ENCODE peak calls at places on chromosomes 13 and 19, in six cellular contexts. T is CD8-positive, alpha-beta T cell; I is heart right ventricle; W is stomach; D is astrocyte; Y is IMR-90. A is an unnamed sample. For H3K4me1, the result is how much of the 10 kb centered on the place peaks cover.

GRCh38 chr19:58547323-58548312 is 3.8 kb downstream of the TRIM28 start:
- DNase-seq in D (no peak), I (no peak), T (no peak), W (no peak), Y (no peak), A (no peak)

GRCh38 chr13:51682691-51683090 is 98.4 kb downstream of the WDFY2 start:
- DNase-seq in W (no peak), D (no peak), T (no peak), Y (peak), I (no peak), A (no peak)

GRCh38 chr19:39599116-39599515 is 3.2 kb upstream of the LGALS13 start:
- DNase-seq in Y (peak), T (peak), W (no peak), D (peak), I (peak), A (peak)

GRCh38 chr19:5985098-5985783 is 7.3 kb upstream of the RANBP3 start:
- DNase-seq in D (peak), I (no peak), Y (peak), W (no peak), T (no peak), A (no peak)

GRCh38 chr13:28027070-28027469 is 38.6 kb upstream of the URAD start:
- DNase-seq in W (no peak), Y (no peak), D (no peak), T (no peak), I (no peak), A (no peak)

GRCh38 chr13:40572961-40573360 is 93.5 kb downstream of the FOXO1 start:
- DNase-seq in W (no peak), T (no peak), Y (no peak), I (no peak), D (no peak), A (no peak)

GRCh38 chr19:29596080-29596479 is 10.0 kb upstream of the POP4 start:
- DNase-seq in D (no peak), I (no peak), W (no peak), Y (no peak), T (no peak), A (no peak)

GRCh38 chr13:72536668-72537399 is 190.6 kb downstream of the MZT1 start:
- DNase-seq in T (no peak), W (no peak), Y (no peak), D (peak), I (peak), A (no peak)

GRCh38 chr13:113049981-113050380 is 55.6 kb upstream of the F7 start:
- DNase-seq in T (no peak), I (no peak), D (no peak), Y (no peak), W (no peak), A (no peak)

GRCh38 chr13:62643799-62644484 is 1228.3 kb upstream of the PCDH20 start:
- DNase-seq in T (no peak), Y (no peak), I (no peak), D (no peak), W (no peak), A (no peak)

GRCh38 chr19:1843646-1844394 is 4.5 kb downstream of the REXO1 start:
- DNase-seq in T (no peak), D (no peak), Y (no peak), I (no peak), W (no peak), A (no peak)

GRCh38 chr13:94298346-94298745 is 181.1 kb downstream of the DCT start:
- DNase-seq in D (no peak), I (no peak), Y (no peak), T (no peak), W (no peak), A (no peak)

GRCh38 chr13:90415902-90416301 is 931.6 kb upstream of the MIR17HG start:
- DNase-seq in D (peak), I (no peak), Y (no peak), T (no peak), W (no peak), A (peak)

GRCh38 chr13:50448535-50448981 is 394.9 kb downstream of the DLEU7 start:
- DNase-seq in W (no peak), I (peak), T (no peak), D (no peak), Y (no peak), A (no peak)

GRCh38 chr19:41537789-41538188 is 38.2 kb upstream of the CEACAM21 start:
- DNase-seq in W (no peak), T (no peak), Y (peak), D (no peak), I (no peak), A (peak)

GRCh38 chr19:46265217-46265828 is 31.5 kb upstream of the HIF3A start:
- DNase-seq in Y (peak), D (peak), W (peak), I (peak), T (peak), A (peak)

GRCh38 chr19:53908106-53908932 is 759 bp upstream of the CACNG7 start:
- DNase-seq in W (peak), Y (peak), I (peak), D (peak), T (peak), A (peak)

GRCh38 chr13:45626731-45627374 is 11.3 kb upstream of the ERICH6B start:
- DNase-seq in T (no peak), I (no peak), W (no peak), Y (no peak), D (peak), A (no peak)

GRCh38 chr13:46731535-46731934 is 65.4 kb downstream of the ESD start:
- DNase-seq in I (no peak), W (no peak), Y (no peak), T (no peak), D (no peak), A (no peak)

GRCh38 chr19:14553939-14554243 is 18.0 kb downstream of the NDUFB7 start:
- DNase-seq in W (no peak), T (no peak), Y (no peak), I (no peak), D (no peak), A (no peak)

GRCh38 chr19:14554382-14554812 is 17.5 kb downstream of the NDUFB7 start:
- DNase-seq in I (no peak), T (no peak), W (no peak), D (no peak), Y (no peak), A (no peak)

GRCh38 chr19:14555918-14556661 is 15.8 kb downstream of the NDUFB7 start:
- DNase-seq in D (peak), I (no peak), T (peak), Y (peak), W (no peak), A (no peak)

GRCh38 chr19:14550201-14550754 is 20.9 kb downstream of the TECR start:
- DNase-seq in Y (no peak), T (no peak), W (peak), D (no peak), I (no peak), A (no peak)

GRCh38 chr19:14553042-14553938 is 18.6 kb downstream of the NDUFB7 start:
- DNase-seq in I (no peak), W (no peak), Y (no peak), T (no peak), D (no peak), A (no peak)
- H3K4me1 ChIP-seq in I (under half), W (under half), Y (under half), T (half or more), D (under half), A (under half)

DNA sequence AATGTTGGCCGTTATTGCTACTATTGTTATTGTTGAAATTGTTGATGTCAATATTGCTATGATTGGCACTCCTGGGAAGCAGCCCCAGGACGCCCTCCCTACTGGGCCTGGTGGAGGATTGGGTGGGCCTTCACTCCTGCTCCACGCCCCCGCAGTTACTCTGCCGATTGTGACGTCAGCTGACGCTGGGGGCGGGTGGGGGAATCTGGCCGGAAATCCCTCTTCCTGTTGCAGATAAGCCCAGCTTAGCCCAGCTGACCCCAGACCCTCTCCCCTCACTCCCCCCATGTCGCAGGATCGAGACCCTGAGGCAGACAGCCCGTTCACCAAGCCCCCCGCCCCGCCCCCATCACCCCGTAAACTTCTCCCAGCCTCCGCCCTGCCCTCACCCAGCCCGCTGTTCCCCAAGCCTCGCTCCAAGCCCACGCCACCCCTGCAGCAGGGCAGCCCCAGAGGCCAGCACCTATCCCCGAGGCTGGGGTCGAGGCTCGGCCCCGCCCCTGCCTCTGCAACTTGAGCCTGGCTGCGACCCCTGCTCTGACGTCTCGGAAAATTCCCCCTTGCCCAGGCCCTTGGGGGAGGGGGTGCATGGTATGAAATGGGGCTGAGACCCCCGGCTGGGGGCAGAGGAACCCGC is at the start of gene ETV2:
- DNase-seq in I (peak), Y (peak), D (no peak), T (peak), W (peak), A (peak)
- H3K27ac ChIP-seq in I (no peak), Y (no peak), D (no peak), T (no peak), W (no peak), A (peak)

GRCh38 chr13:111519041-111519440 is 198.6 kb downstream of the TEX29 start:
- DNase-seq in Y (no peak), W (no peak), D (no peak), I (no peak), T (no peak), A (no peak)

GRCh38 chr13:111517641-111518010 is 197.2 kb downstream of the TEX29 start:
- DNase-seq in W (no peak), Y (no peak), I (no peak), T (no peak), D (no peak), A (no peak)

GRCh38 chr13:111516712-111517640 is 196.5 kb downstream of the TEX29 start:
- DNase-seq in T (no peak), Y (no peak), I (no peak), W (no peak), D (no peak), A (no peak)

GRCh38 chr13:111519490-111520170 is 199.2 kb downstream of the TEX29 start:
- DNase-seq in W (no peak), I (no peak), T (no peak), D (no peak), Y (no peak), A (no peak)

GRCh38 chr13:111518161-111518791 is 197.8 kb downstream of the TEX29 start:
- DNase-seq in Y (no peak), D (no peak), I (no peak), T (peak), W (no peak), A (no peak)
- TF ChIP-seq CTCF in Y (no peak), D (no peak), I (no peak), T (no peak), W (no peak), A (peak)

GRCh38 chr19:10780368-10780767 is 55.6 kb downstream of the TMED1 start:
- DNase-seq in D (peak), I (peak), T (no peak), W (no peak), Y (peak), A (no peak)

GRCh38 chr19:10784257-10784656 is 51.8 kb downstream of the TMED1 start:
- DNase-seq in I (peak), Y (no peak), W (no peak), D (no peak), T (no peak), A (no peak)

GRCh38 chr19:10788146-10788545 is 47.9 kb downstream of the TMED1 start:
- DNase-seq in I (no peak), W (no peak), D (no peak), T (no peak), Y (no peak), A (no peak)

GRCh38 chr19:10776900-10777650 is 58.9 kb downstream of the TMED1 start:
- DNase-seq in D (no peak), I (no peak), Y (no peak), W (no peak), T (no peak), A (no peak)

GRCh38 chr19:10782795-10783194 is 53.2 kb downstream of the TMED1 start:
- DNase-seq in I (peak), T (no peak), Y (no peak), D (no peak), W (no peak), A (no peak)
- H3K4me1 ChIP-seq in I (under half), T (under half), Y (under half), D (under half), W (under half), A (under half)

GRCh38 chr13:97346097-97346496 is 87.9 kb upstream of the RAP2A start:
- DNase-seq in Y (no peak), W (no peak), I (no peak), D (no peak), T (no peak), A (no peak)

GRCh38 chr13:97344250-97345175 is 89.5 kb upstream of the RAP2A start:
- DNase-seq in Y (peak), W (peak), T (peak), D (no peak), I (peak), A (peak)

GRCh38 chr13:97348569-97349100 is 85.3 kb upstream of the RAP2A start:
- DNase-seq in I (no peak), T (no peak), Y (no peak), D (no peak), W (no peak), A (no peak)

GRCh38 chr13:97347255-97347653 is 86.7 kb upstream of the RAP2A start:
- DNase-seq in Y (no peak), I (no peak), T (no peak), D (no peak), W (no peak), A (no peak)

DNA sequence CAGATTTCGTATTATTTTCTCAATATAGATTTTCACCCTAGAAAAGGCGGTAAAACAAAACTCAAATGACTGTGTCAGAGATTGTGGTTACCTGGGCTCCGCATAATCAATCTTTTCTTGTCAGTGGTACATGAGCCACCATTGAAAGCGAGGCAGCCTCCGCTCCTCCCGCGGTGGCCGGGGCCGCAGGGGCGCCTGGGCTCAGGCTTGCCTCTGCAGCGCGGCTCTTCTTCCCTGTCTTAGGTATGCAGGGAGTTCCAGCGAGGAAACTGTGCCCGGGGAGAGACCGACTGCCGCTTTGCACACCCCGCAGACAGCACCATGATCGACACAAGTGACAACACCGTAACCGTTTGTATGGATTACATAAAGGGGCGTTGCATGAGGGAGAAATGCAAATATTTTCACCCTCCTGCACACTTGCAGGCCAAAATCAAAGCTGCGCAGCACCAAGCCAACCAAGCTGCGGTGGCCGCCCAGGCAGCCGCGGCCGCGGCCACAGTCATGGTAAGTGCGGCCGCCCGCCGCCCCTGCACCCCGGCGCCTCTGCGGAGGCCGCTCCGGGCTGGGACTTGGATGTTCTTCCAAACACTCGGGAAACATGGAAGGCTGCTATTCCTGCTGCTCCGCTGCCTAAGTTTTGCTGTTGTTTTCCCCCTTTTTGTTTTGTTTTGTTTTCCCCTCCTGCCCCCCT is 87.3 kb upstream of the RAP2A start:
- DNase-seq in Y (no peak), W (no peak), T (no peak), D (no peak), I (no peak), A (no peak)
- H3K27ac ChIP-seq in Y (no peak), W (no peak), T (no peak), D (no peak), I (no peak), A (no peak)

DNA sequence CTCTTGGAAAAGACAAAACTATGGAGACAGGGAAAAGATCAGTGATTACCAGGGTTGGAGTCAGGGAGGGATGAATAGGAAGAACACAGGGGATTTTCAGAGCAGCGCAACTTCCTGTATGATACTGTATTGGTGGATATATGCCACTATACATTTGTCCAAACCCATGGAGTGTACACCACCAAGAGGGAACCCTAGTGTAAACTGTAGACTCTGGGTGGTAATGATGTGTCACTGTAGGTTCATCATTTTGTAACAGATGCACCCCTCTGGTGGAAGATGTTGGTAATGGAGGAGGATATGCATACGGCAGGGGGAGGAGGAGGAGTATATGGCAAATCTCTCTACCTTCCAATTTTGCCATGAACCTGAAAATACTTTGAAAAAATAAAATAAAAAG is 68.1 kb downstream of the UFM1 start:
- DNase-seq in W (no peak), Y (peak), T (no peak), D (no peak), I (no peak), A (peak)
- TF ChIP-seq CTCF in W (no peak), Y (no peak), T (no peak), D (peak), I (no peak), A (peak)

DNA sequence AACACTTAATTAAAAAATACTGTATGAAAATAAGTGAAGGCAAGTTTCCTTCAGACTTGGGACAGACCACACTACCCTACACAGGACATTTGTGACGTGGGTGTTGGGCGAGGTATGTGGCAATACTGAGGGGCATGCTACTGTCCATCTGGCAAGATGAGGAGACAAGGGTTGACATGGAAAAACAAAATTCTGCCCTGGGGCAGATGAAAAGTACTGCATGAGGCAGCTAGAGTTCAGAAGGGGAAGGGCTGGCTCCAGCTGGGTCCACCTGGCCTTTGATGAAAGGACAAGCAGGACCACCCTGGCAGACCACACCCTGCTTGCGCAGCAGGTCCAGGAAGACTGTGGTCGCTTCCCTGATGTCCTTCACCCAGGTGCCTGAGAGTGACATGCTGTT is 43.2 kb downstream of the LATS2 start:
- DNase-seq in W (no peak), I (no peak), T (no peak), Y (no peak), D (no peak), A (no peak)
- H3K4me1 ChIP-seq in W (half or more), I (half or more), T (under half), Y (under half), D (under half), A (half or more)

GRCh38 chr19:38290631-38291147 is 13.4 kb upstream of the C19orf33 start:
- DNase-seq in I (no peak), T (no peak), D (peak), W (peak), Y (peak), A (no peak)

GRCh38 chr19:38289955-38290354 is 14.1 kb upstream of the C19orf33 start:
- DNase-seq in Y (no peak), W (no peak), I (no peak), T (no peak), D (no peak), A (no peak)

GRCh38 chr19:38291855-38292254 is 12.2 kb upstream of the C19orf33 start:
- DNase-seq in W (no peak), Y (no peak), T (no peak), I (no peak), D (no peak), A (no peak)

GRCh38 chr19:38293281-38293680 is 10.8 kb upstream of the C19orf33 start:
- DNase-seq in T (no peak), W (no peak), I (no peak), D (no peak), Y (no peak), A (no peak)

DNA sequence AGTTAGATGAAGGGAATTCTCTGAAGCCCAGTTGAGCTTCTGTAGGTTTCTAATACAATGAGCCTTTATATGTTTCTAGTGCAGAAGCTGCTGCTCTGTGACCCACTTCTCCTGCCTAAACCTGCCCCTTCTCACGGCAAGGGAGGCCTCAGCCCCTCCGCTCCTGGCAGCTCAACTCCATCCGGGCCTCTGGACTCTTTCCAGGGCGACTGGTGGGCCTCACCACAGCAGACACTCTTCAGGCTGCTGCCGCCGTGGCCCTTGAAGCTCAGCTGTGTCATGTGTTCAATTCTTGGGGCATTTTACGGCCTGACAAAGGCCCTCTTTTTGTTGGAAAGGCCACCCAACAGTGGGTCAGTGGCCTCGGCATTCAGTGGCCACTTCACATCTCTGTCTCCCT is 10.0 kb upstream of the C19orf33 start:
- DNase-seq in W (no peak), I (no peak), T (no peak), D (no peak), Y (no peak), A (no peak)
- H3K27ac ChIP-seq in W (no peak), I (no peak), T (no peak), D (no peak), Y (no peak), A (no peak)

DNA sequence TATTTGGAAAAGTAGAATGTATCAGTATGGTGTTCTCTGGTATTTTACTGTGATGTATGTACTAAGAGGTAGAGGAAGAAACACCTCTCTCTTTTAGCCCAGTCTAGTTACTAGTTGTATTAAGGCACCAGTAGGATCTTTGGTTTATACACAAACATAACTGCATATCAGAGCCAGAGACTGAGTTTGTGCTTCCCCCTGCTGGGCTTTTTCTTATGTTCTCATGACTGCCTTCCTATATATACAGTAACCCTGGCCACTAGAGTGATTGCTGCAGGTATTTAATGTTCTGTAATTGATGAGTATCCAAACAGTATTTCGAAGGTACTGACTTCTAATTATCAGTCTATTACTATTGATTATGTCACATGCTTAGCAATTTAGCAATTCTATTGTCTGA is 202.5 kb upstream of the KLHL1 start:
- DNase-seq in Y (no peak), D (peak), I (no peak), W (peak), T (no peak), A (peak)
- TF ChIP-seq CTCF in Y (no peak), D (peak), I (no peak), W (no peak), T (no peak), A (peak)

GRCh38 chr13:99027260-99027659 is 49.4 kb upstream of the DOCK9 start:
- DNase-seq in D (peak), W (no peak), T (no peak), I (no peak), Y (no peak), A (no peak)
- H3K4me1 ChIP-seq in D (under half), W (under half), T (under half), I (under half), Y (under half), A (under half)

A was measured in A673.